ENCODE peak calls at places on chromosomes 7 and 10, in eight cellular contexts. L is left ventricle myocardium inferior; U is CD4-positive, CD25-positive, alpha-beta regulatory T cell; Z is aorta; J is lower lobe of right lung; A is fibroblast of lung; C is cardiac muscle cell; K is heart left ventricle. E is an unnamed sample.
A peak's percentile ranks its signal among the peaks of the same experiment; 100 is the strongest.

GRCh38 chr10:48213047-48213446 is 61.4 kb downstream of the FRMPD2 start:
- DNase-seq in L (no peak), U (no peak), Z (no peak), J (no peak), A (no peak), C (no peak), K (no peak), E (no peak)

GRCh38 chr7:132161976-132162375 is 414.3 kb downstream of the PLXNA4 start:
- DNase-seq in L (no peak), U (no peak), Z (no peak), J (no peak), A (no peak), C (peak; percentile 16), K (no peak), E (no peak)

GRCh38 chr10:125160856-125161569 is 650 bp upstream of the CTBP2 start:
- DNase-seq in L (peak; percentile 78), U (no peak), Z (peak; percentile 84), J (peak; percentile 89), A (peak; percentile 89), C (peak; percentile 95), K (peak; percentile 88), E (peak; percentile 73)

GRCh38 chr7:111749625-111750024 is 187.3 kb upstream of the IMMP2L start:
- DNase-seq in L (no peak), U (no peak), Z (no peak), J (no peak), A (no peak), C (no peak), K (no peak), E (no peak)

GRCh38 chr7:158110034-158110590 is 477.5 kb downstream of the PTPRN2 start:
- DNase-seq in L (no peak), U (no peak), Z (no peak), J (no peak), A (no peak), C (no peak), K (no peak), E (no peak)

GRCh38 chr7:45590679-45591057 is 16.5 kb downstream of the ADCY1 start:
- DNase-seq in L (no peak), U (no peak), Z (no peak), J (no peak), A (no peak), C (no peak), K (no peak), E (no peak)

GRCh38 chr7:24299192-24299591 is 15.2 kb downstream of the NPY start:
- DNase-seq in L (no peak), U (no peak), Z (no peak), J (no peak), A (no peak), C (no peak), K (no peak), E (no peak)

GRCh38 chr7:129569811-129570215 is 41.7 kb upstream of the NRF1 start:
- DNase-seq in L (no peak), U (no peak), Z (no peak), J (no peak), A (peak; percentile 93), C (no peak), K (peak; percentile 31), E (no peak)

GRCh38 chr7:70640266-70640833 is 491.6 kb upstream of the GALNT17 start:
- DNase-seq in L (no peak), U (no peak), Z (no peak), J (no peak), A (peak; percentile 82), C (no peak), K (no peak), E (no peak)

GRCh38 chr10:3852147-3852904 is 67.3 kb upstream of the KLF6 start:
- DNase-seq in L (peak; percentile 34), U (peak; percentile 77), Z (peak; percentile 84), J (peak; percentile 82), A (peak; percentile 99), C (no peak), K (peak; percentile 62), E (peak; percentile 82)

GRCh38 chr7:82665966-82666507 is 222.5 kb upstream of the CACNA2D1 start:
- DNase-seq in L (no peak), U (no peak), Z (no peak), J (no peak), A (no peak), C (no peak), K (no peak), E (no peak)

GRCh38 chr7:142248-142955 is 50.0 kb upstream of the FAM20C start:
- DNase-seq in L (peak; percentile 89), U (no peak), Z (peak; percentile 81), J (no peak), A (no peak), C (no peak), K (peak; percentile 95), E (no peak)

GRCh38 chr7:106979551-106980357 is 64.8 kb upstream of the PRKAR2B start:
- DNase-seq in L (no peak), U (no peak), Z (no peak), J (no peak), A (no peak), C (peak; percentile 27), K (no peak), E (no peak)

GRCh38 chr10:71667374-71667750 is 52.2 kb downstream of the C10orf105 start:
- DNase-seq in L (no peak), U (no peak), Z (no peak), J (no peak), A (no peak), C (no peak), K (no peak), E (no peak)

GRCh38 chr10:113169853-113170455 is 219.9 kb downstream of the TCF7L2 start:
- DNase-seq in L (no peak), U (no peak), Z (no peak), J (no peak), A (no peak), C (no peak), K (no peak), E (no peak)

GRCh38 chr7:80640841-80641240 is 2.4 kb downstream of the CD36 start:
- DNase-seq in L (no peak), U (no peak), Z (no peak), J (no peak), A (peak; percentile 78), C (no peak), K (no peak), E (no peak)

GRCh38 chr7:130400120-130400572 is 19.9 kb downstream of the CPA1 start:
- DNase-seq in L (no peak), U (no peak), Z (no peak), J (no peak), A (peak; percentile 43), C (no peak), K (no peak), E (no peak)

GRCh38 chr10:80491251-80492102 is 37.4 kb downstream of the TSPAN14 start:
- DNase-seq in L (no peak), U (no peak), Z (no peak), J (peak; percentile 86), A (no peak), C (no peak), K (peak; percentile 30), E (no peak)
- H3K4me1 ChIP-seq in L (peaks cover 98% of the 10 kb centered on the region), U (peaks cover 95% of the 10 kb centered on the region), Z (peaks cover 4% of the 10 kb centered on the region), J (peaks cover 98% of the 10 kb centered on the region), A (no peaks in the 10 kb centered on the region), C (no peaks in the 10 kb centered on the region), K (peaks cover 45% of the 10 kb centered on the region), E (peaks cover 36% of the 10 kb centered on the region)

GRCh38 chr7:137994091-137994688 is 7.7 kb downstream of the CREB3L2 start:
- DNase-seq in L (no peak), U (no peak), Z (no peak), J (no peak), A (no peak), C (no peak), K (no peak), E (no peak)
- H3K4me1 ChIP-seq in L (peaks cover 99% of the 10 kb centered on the region), U (peaks cover 4% of the 10 kb centered on the region), Z (peaks cover 18% of the 10 kb centered on the region), J (peaks cover 76% of the 10 kb centered on the region), A (peaks cover 27% of the 10 kb centered on the region), C (peaks cover 22% of the 10 kb centered on the region), K (peaks cover 57% of the 10 kb centered on the region), E (peaks cover 32% of the 10 kb centered on the region)

GRCh38 chr7:7705316-7705715 is 13.1 kb downstream of the RPA3 start:
- DNase-seq in L (no peak), U (no peak), Z (no peak), J (no peak), A (no peak), C (no peak), K (no peak), E (no peak)

GRCh38 chr7:7706101-7706511 is 12.3 kb downstream of the RPA3 start:
- DNase-seq in L (no peak), U (no peak), Z (no peak), J (no peak), A (no peak), C (no peak), K (no peak), E (no peak)

GRCh38 chr7:7706556-7706955 is 11.9 kb downstream of the RPA3 start:
- DNase-seq in L (no peak), U (no peak), Z (no peak), J (no peak), A (no peak), C (no peak), K (no peak), E (no peak)

GRCh38 chr7:7703427-7703826 is 15.0 kb downstream of the RPA3 start:
- DNase-seq in L (no peak), U (no peak), Z (no peak), J (no peak), A (no peak), C (no peak), K (no peak), E (no peak)

DNA sequence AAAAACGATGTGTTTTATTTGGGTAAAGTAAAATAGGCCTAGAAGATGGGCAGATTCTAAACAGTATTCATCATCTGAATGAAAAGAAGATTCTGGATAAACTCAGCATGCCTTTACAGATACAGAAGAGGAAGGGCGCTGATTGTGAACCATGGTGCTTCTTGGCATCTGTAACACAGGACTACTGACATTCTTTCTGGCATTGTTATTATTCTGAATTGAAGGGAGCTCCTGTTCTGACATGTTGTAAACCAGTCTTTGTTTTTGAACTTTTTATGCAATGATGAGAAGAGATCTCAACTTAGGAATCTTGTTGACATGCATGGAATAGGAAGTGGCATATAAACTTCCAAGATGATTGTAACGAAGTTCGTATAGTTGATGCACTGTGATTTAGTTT is 13.5 kb downstream of the RPA3 start:
- DNase-seq in L (no peak), U (no peak), Z (no peak), J (no peak), A (no peak), C (no peak), K (no peak), E (no peak)
- H3K4me1 ChIP-seq in L (peaks cover 84% of the 10 kb centered on the region), U (no peaks in the 10 kb centered on the region), Z (peaks cover 4% of the 10 kb centered on the region), J (peaks cover 10% of the 10 kb centered on the region), A (peaks cover 4% of the 10 kb centered on the region), C (peaks cover 13% of the 10 kb centered on the region), K (peaks cover 18% of the 10 kb centered on the region), E (peaks cover 29% of the 10 kb centered on the region)

DNA sequence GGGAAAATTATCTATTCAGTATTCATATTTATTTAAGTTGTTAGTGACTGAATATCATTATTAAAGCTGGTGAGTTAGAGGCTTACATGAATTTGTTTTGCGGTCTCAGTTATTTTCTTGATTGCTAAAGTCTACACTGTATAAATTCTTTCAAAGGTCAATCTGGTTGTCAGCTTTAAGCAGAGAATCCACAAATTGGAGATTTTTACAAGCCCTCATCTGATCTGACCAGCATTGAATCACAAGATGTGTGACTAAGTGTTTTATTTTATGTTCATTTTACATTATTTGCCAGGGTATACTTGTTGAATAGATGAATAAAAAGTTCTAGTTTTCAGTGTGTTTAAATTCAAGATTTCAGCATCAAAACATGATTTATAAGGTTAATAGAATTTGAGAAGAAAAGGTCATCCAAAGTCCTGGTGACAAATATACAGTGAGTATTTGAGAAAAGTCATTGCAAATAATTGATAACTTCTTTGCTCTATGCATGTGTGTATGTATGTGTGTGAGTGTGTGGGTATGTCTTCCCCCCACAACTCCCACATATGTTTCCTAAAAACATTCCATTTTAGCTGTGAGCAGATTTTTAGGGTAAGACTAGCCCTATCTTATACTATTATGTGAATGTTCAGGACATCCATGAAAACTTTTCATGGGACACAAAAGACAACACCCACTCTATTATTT is 4.4 kb downstream of the SEMA3A start:
- DNase-seq in L (no peak), U (no peak), Z (no peak), J (no peak), A (peak; percentile 50), C (no peak), K (no peak), E (no peak)
- H3K4me1 ChIP-seq in L (peaks cover 10% of the 10 kb centered on the region), U (no peaks in the 10 kb centered on the region), Z (no peaks in the 10 kb centered on the region), J (peaks cover 10% of the 10 kb centered on the region), A (peaks cover 2% of the 10 kb centered on the region), C (peaks cover 25% of the 10 kb centered on the region), K (no peaks in the 10 kb centered on the region), E (peaks cover 1% of the 10 kb centered on the region)